ENCODE peak calls at places on chromosomes 6 and 20, in seven cellular contexts. Q, L, P, H, U, Z and O are unnamed samples.

GRCh38 chr6:166998256-166999144 is 697 bp upstream of the CEP43 start:
- DNase-seq in Z (no peak), L (peak; percentile 3), Q (no peak), U (peak; percentile 20), P (no peak), H (no peak), O (no peak)

GRCh38 chr6:39543117-39543516 is 182.1 kb downstream of the KIF6 start:
- DNase-seq in Q (no peak), H (peak; percentile 17), U (peak; percentile 15), L (no peak), P (no peak), Z (peak; percentile 87), O (no peak)

GRCh38 chr6:166423051-166423745 is 40.5 kb upstream of the MPC1 start:
- DNase-seq in H (no peak), L (no peak), U (no peak), Q (no peak), P (no peak), Z (no peak), O (no peak)

GRCh38 chr6:35181933-35182612 is 31.7 kb upstream of the SCUBE3 start:
- DNase-seq in L (peak; percentile 64), P (no peak), U (peak; percentile 23), Z (peak; percentile 89), H (peak; percentile 86), Q (peak; percentile 4), O (no peak)

GRCh38 chr6:143864234-143864633 is at the start of gene ZC2HC1B:
- DNase-seq in L (no peak), Q (no peak), Z (no peak), U (no peak), H (no peak), P (no peak), O (no peak)

GRCh38 chr20:750801-751200 is 17.5 kb downstream of the SLC52A3 start:
- DNase-seq in Q (no peak), P (no peak), U (no peak), Z (no peak), H (no peak), L (no peak), O (no peak)

GRCh38 chr6:139944131-139944530 is 569.7 kb upstream of the CITED2 start:
- DNase-seq in L (no peak), U (no peak), Z (no peak), P (no peak), H (no peak), Q (peak; percentile 81), O (no peak)

GRCh38 chr6:24932832-24933231 is 2.9 kb downstream of the RIPOR2 start:
- DNase-seq in H (no peak), Q (no peak), P (no peak), U (no peak), Z (no peak), L (peak; percentile 35), O (no peak)

GRCh38 chr6:144847906-144848305 is 562.8 kb downstream of the UTRN start:
- DNase-seq in P (no peak), Q (no peak), L (no peak), Z (peak; percentile 8), U (no peak), H (peak; percentile 4), O (no peak)

GRCh38 chr6:15399651-15400470 is 154.0 kb downstream of the JARID2 start:
- DNase-seq in P (peak; percentile 63), Z (peak; percentile 92), Q (peak; percentile 34), L (no peak), H (peak; percentile 89), U (peak; percentile 86), O (peak; percentile 30)

GRCh38 chr6:33312361-33313104 is 1.3 kb downstream of the TAPBP start:
- DNase-seq in U (peak; percentile 91), L (no peak), H (peak; percentile 75), Q (peak; percentile 89), P (peak; percentile 22), Z (peak; percentile 72), O (peak; percentile 38)

GRCh38 chr6:139863356-139863755 is 488.9 kb upstream of the CITED2 start:
- DNase-seq in Z (no peak), Q (no peak), H (peak; percentile 35), P (no peak), L (no peak), U (no peak), O (no peak)